ENCODE peak calls at places on chromosomes 5 and 9, in eight cellular contexts. Y is T-helper 9 cell; C is iris pigment epithelial cell; A is Caki2; O is epithelial cell of esophagus; B is stimulated activated naive CD4-positive, alpha-beta T cell; G is A549; Z is left colon. F is an unnamed sample.

GRCh38 chr5:179906795-179907569 is 715 bp downstream of the TBC1D9B start:
- DNase-seq in Y (peak), C (peak), A (peak), O (peak), B (peak), G (no peak), Z (peak), F (peak)

GRCh38 chr5:67303356-67303755 is 106.8 kb upstream of the CD180 start:
- DNase-seq in Y (no peak), C (peak), A (no peak), O (peak), B (no peak), G (no peak), Z (no peak), F (no peak)

GRCh38 chr9:94740191-94740874 is 13.8 kb downstream of the AOPEP start:
- DNase-seq in Y (no peak), C (no peak), A (no peak), O (no peak), B (no peak), G (no peak), Z (no peak), F (no peak)

GRCh38 chr5:34585601-34586104 is 70.5 kb upstream of the RAI14 start:
- DNase-seq in Y (no peak), C (peak), A (no peak), O (peak), B (no peak), G (peak), Z (no peak), F (peak)

GRCh38 chr9:38026021-38026809 is 42.8 kb downstream of the SHB start:
- DNase-seq in Y (no peak), C (peak), A (peak), O (peak), B (no peak), G (peak), Z (no peak), F (peak)

GRCh38 chr9:105046907-105047651 is 119.1 kb upstream of the ABCA1 start:
- DNase-seq in Y (no peak), C (no peak), A (no peak), O (peak), B (no peak), G (no peak), Z (no peak), F (peak)

GRCh38 chr9:75117572-75117971 is 29.3 kb downstream of the OSTF1 start:
- DNase-seq in Y (no peak), C (no peak), A (no peak), O (no peak), B (no peak), G (no peak), Z (no peak), F (no peak)

GRCh38 chr9:27308691-27309390 is 11.9 kb upstream of the EQTN start:
- DNase-seq in Y (no peak), C (no peak), A (no peak), O (no peak), B (no peak), G (no peak), Z (no peak), F (no peak)

GRCh38 chr9:121842612-121842978 is 191.2 kb downstream of the DAB2IP start:
- DNase-seq in Y (no peak), C (peak), A (no peak), O (peak), B (no peak), G (peak), Z (no peak), F (no peak)

GRCh38 chr9:120937596-120937995 is 11.0 kb upstream of the TRAF1 start:
- DNase-seq in Y (no peak), C (peak), A (no peak), O (no peak), B (no peak), G (no peak), Z (no peak), F (no peak)

GRCh38 chr5:115657883-115658233 is 32.0 kb upstream of the TMED7 start:
- DNase-seq in Y (no peak), C (peak), A (peak), O (peak), B (no peak), G (peak), Z (no peak), F (no peak)

GRCh38 chr9:97803167-97804058 is 49.6 kb upstream of the FOXE1 start:
- DNase-seq in Y (peak), C (peak), A (peak), O (peak), B (peak), G (peak), Z (peak), F (peak)

GRCh38 chr5:17203329-17204132 is 13.9 kb upstream of the BASP1 start:
- DNase-seq in Y (no peak), C (peak), A (peak), O (peak), B (no peak), G (peak), Z (no peak), F (peak)

GRCh38 chr5:149018909-149019443 is 43.9 kb downstream of the SH3TC2 start:
- DNase-seq in Y (no peak), C (peak), A (no peak), O (no peak), B (no peak), G (no peak), Z (no peak), F (peak)

GRCh38 chr5:149129181-149129580 is 12.1 kb upstream of the ABLIM3 start:
- DNase-seq in Y (no peak), C (no peak), A (no peak), O (peak), B (no peak), G (no peak), Z (no peak), F (no peak)

GRCh38 chr9:37031081-37031480 is 3.0 kb downstream of the PAX5 start:
- DNase-seq in Y (no peak), C (no peak), A (no peak), O (no peak), B (no peak), G (no peak), Z (no peak), F (no peak)

GRCh38 chr5:136639616-136640015 is 274.3 kb upstream of the TRPC7 start:
- DNase-seq in Y (no peak), C (no peak), A (no peak), O (no peak), B (no peak), G (no peak), Z (no peak), F (no peak)

GRCh38 chr9:87581513-87581912 is 83.8 kb downstream of the DAPK1 start:
- DNase-seq in Y (no peak), C (peak), A (no peak), O (no peak), B (no peak), G (no peak), Z (no peak), F (no peak)

GRCh38 chr9:129671519-129671918 is 6.1 kb downstream of the PRRX2 start:
- DNase-seq in Y (no peak), C (peak), A (no peak), O (peak), B (no peak), G (no peak), Z (no peak), F (no peak)

GRCh38 chr5:150401376-150402201 is 11.1 kb downstream of the CD74 start:
- DNase-seq in Y (no peak), C (no peak), A (no peak), O (no peak), B (no peak), G (no peak), Z (no peak), F (no peak)

GRCh38 chr5:161925960-161926359 is 78.0 kb downstream of the GABRA1 start:
- DNase-seq in Y (no peak), C (no peak), A (no peak), O (no peak), B (no peak), G (no peak), Z (no peak), F (no peak)

GRCh38 chr5:141808857-141809256 is 69.4 kb downstream of the PCDH1 start:
- DNase-seq in Y (no peak), C (no peak), A (no peak), O (no peak), B (no peak), G (no peak), Z (no peak), F (no peak)

GRCh38 chr5:77935516-77936364 is 159.6 kb upstream of the TBCA start:
- DNase-seq in Y (no peak), C (no peak), A (no peak), O (no peak), B (no peak), G (no peak), Z (no peak), F (peak)

GRCh38 chr9:12469084-12469483 is 224.1 kb upstream of the TYRP1 start:
- DNase-seq in Y (no peak), C (peak), A (no peak), O (peak), B (no peak), G (peak), Z (no peak), F (peak)

GRCh38 chr9:36874921-36875320 is 159.1 kb downstream of the PAX5 start:
- DNase-seq in Y (no peak), C (peak), A (no peak), O (peak), B (no peak), G (no peak), Z (no peak), F (peak)

GRCh38 chr9:93612796-93613154 is 36.4 kb downstream of the PHF2 start:
- DNase-seq in Y (no peak), C (no peak), A (no peak), O (peak), B (no peak), G (no peak), Z (no peak), F (peak)

GRCh38 chr5:69493235-69493925 is 790 bp downstream of the OCLN start:
- DNase-seq in Y (no peak), C (no peak), A (peak), O (peak), B (no peak), G (peak), Z (peak), F (peak)

GRCh38 chr9:121359358-121360294 is 10.4 kb downstream of the STOM start:
- DNase-seq in Y (no peak), C (peak), A (no peak), O (no peak), B (no peak), G (no peak), Z (no peak), F (no peak)

GRCh38 chr5:96151891-96152290 is 190.2 kb upstream of the ELL2 start:
- DNase-seq in Y (no peak), C (no peak), A (no peak), O (peak), B (no peak), G (no peak), Z (no peak), F (no peak)

GRCh38 chr9:123470121-123470851 is 114.3 kb downstream of the CRB2 start:
- DNase-seq in Y (no peak), C (no peak), A (no peak), O (no peak), B (no peak), G (no peak), Z (no peak), F (no peak)

GRCh38 chr5:125176005-125176390 is 429.6 kb upstream of the ZNF608 start:
- DNase-seq in Y (no peak), C (no peak), A (no peak), O (no peak), B (no peak), G (peak), Z (no peak), F (peak)

GRCh38 chr9:6930827-6931226 is 173.1 kb downstream of the KDM4C start:
- DNase-seq in Y (no peak), C (peak), A (no peak), O (peak), B (no peak), G (no peak), Z (no peak), F (no peak)

GRCh38 chr5:154157483-154158378 is 32.8 kb upstream of the GALNT10 start:
- DNase-seq in Y (no peak), C (no peak), A (no peak), O (no peak), B (no peak), G (no peak), Z (no peak), F (peak)

GRCh38 chr9:4665357-4665756 is 923 bp downstream of the SPATA6L start:
- DNase-seq in Y (no peak), C (peak), A (peak), O (peak), B (no peak), G (peak), Z (no peak), F (peak)

GRCh38 chr9:135075234-135076142 is 12.0 kb upstream of the OLFM1 start:
- DNase-seq in Y (no peak), C (peak), A (no peak), O (no peak), B (no peak), G (no peak), Z (peak), F (peak)

GRCh38 chr5:159105318-159106053 is 5.8 kb upstream of the EBF1 start:
- DNase-seq in Y (no peak), C (no peak), A (no peak), O (no peak), B (no peak), G (no peak), Z (no peak), F (no peak)

GRCh38 chr5:14787801-14788579 is 83.6 kb downstream of the ANKH start:
- DNase-seq in Y (no peak), C (no peak), A (no peak), O (no peak), B (no peak), G (no peak), Z (no peak), F (no peak)

GRCh38 chr5:110812639-110813038 is 73.8 kb downstream of the SLC25A46 start:
- DNase-seq in Y (no peak), C (no peak), A (no peak), O (no peak), B (no peak), G (no peak), Z (no peak), F (no peak)

GRCh38 chr9:34332370-34332964 is 3.1 kb downstream of the NUDT2 start:
- DNase-seq in Y (no peak), C (peak), A (peak), O (peak), B (no peak), G (peak), Z (no peak), F (peak)

GRCh38 chr9:90423661-90424193 is 218.9 kb downstream of the DIRAS2 start:
- DNase-seq in Y (no peak), C (no peak), A (peak), O (no peak), B (no peak), G (peak), Z (no peak), F (no peak)